ENCODE peak calls at places on chromosomes 2 and 18, in four cellular contexts. Q is PC-3, N is HCT116, O is MM.1S. F is an unnamed sample.

GRCh38 chr2:204380141-204380881 is 165.0 kb upstream of the PARD3B start:
- DNase-seq in Q (no peak), N (no peak), O (peak), F (no peak)

GRCh38 chr18:30106356-30106755 is 936.2 kb downstream of the DSC3 start:
- DNase-seq in Q (peak), N (no peak), O (no peak), F (no peak)

GRCh38 chr2:200578778-200579177 is 7.0 kb upstream of the AOX1 start:
- DNase-seq in Q (peak), N (no peak), O (peak), F (no peak)

GRCh38 chr2:218028189-218028495 is 25.3 kb upstream of the TNS1 start:
- DNase-seq in Q (no peak), N (no peak), O (no peak), F (no peak)

GRCh38 chr2:168713325-168713724 is 89.1 kb upstream of the NOSTRIN start:
- DNase-seq in Q (no peak), N (no peak), O (no peak), F (no peak)

GRCh38 chr2:149540138-149540537 is 47.4 kb downstream of the MMADHC start:
- DNase-seq in Q (no peak), N (no peak), O (no peak), F (no peak)

GRCh38 chr2:36356199-36356989 is 816 bp downstream of the CRIM1 start:
- DNase-seq in Q (peak), N (no peak), O (peak), F (no peak)

GRCh38 chr2:109372614-109373013 is 241.2 kb downstream of the SEPTIN10 start:
- DNase-seq in Q (no peak), N (no peak), O (no peak), F (no peak)

GRCh38 chr2:101306410-101306809 is 2.1 kb downstream of the RNF149 start:
- DNase-seq in Q (no peak), N (no peak), O (peak), F (no peak)

GRCh38 chr2:238060096-238060541 is 682 bp upstream of the SCLY start:
- DNase-seq in Q (no peak), N (no peak), O (no peak), F (no peak)

GRCh38 chr2:151999058-151999457 is 99.8 kb downstream of the CACNB4 start:
- DNase-seq in Q (peak), N (peak), O (peak), F (peak)

GRCh38 chr2:215748446-215748845 is 264.9 kb downstream of the MREG start:
- DNase-seq in Q (no peak), N (no peak), O (no peak), F (no peak)

GRCh38 chr2:70931376-70932000 is 4.2 kb upstream of the ATP6V1B1 start:
- DNase-seq in Q (no peak), N (no peak), O (no peak), F (no peak)

GRCh38 chr2:47501374-47502200 is 98.6 kb downstream of the MSH2 start:
- DNase-seq in Q (peak), N (no peak), O (no peak), F (peak)

GRCh38 chr2:223007531-223007930 is 44.5 kb upstream of the KCNE4 start:
- DNase-seq in Q (peak), N (no peak), O (no peak), F (peak)

GRCh38 chr2:215361876-215362561 is 50.2 kb downstream of the ATIC start:
- DNase-seq in Q (no peak), N (no peak), O (no peak), F (no peak)

GRCh38 chr2:212294816-212295215 is 243.8 kb downstream of the ERBB4 start:
- DNase-seq in Q (peak), N (no peak), O (no peak), F (no peak)

GRCh38 chr2:207733597-207734240 is 22.3 kb downstream of the CCNYL1 start:
- DNase-seq in Q (no peak), N (no peak), O (no peak), F (no peak)
- H3K27ac ChIP-seq in Q (peak), N (no peak), O (no peak), F (no peak)

GRCh38 chr2:105144128-105144940 is 97.2 kb upstream of the GPR45 start:
- DNase-seq in Q (no peak), N (no peak), O (no peak), F (no peak)
- H3K4me2 ChIP-seq in Q (no peak), N (peak), O (peak), F (peak)

GRCh38 chr2:55092439-55092838 is 42.2 kb upstream of the RTN4 start:
- DNase-seq in Q (no peak), N (no peak), O (no peak), F (no peak)
- H3K27ac ChIP-seq in Q (no peak), N (no peak), O (no peak), F (no peak)

DNA sequence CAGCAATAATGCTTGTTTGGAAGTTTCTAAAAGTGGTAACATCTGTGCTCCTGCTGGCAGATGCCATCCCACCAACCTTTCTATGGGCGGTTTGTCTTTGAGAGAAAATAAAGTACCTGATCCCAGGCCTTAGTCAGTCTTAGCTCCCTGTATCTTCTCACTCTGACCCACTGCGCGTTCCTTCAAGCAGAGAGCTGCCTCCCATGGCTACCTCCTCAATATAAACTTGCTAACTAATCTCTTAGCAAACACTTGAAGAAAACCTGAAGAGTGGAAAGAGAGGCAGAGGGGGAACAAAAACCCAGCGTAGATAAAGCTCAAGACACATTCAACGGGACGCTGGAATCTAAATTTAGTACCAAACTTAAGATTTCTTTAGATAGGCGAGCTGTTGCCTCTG is 17.6 kb downstream of the ZEB2 start:
- DNase-seq in Q (no peak), N (no peak), O (no peak), F (no peak)
- H3K4me2 ChIP-seq in Q (no peak), N (no peak), O (no peak), F (no peak)

F was measured in astrocyte.